ENCODE peak calls at places on chromosomes 16 and 17, in four cellular contexts. One of them, this sample, is unnamed.

GRCh38 chr16:67805718-67806427 is 487 bp downstream of the RANBP10 start:
- DNase-seq in ovary: peak; percentile 39
- DNase-seq in left ventricle myocardium inferior: no peak
- DNase-seq in pancreas: peak; percentile 60
- DNase-seq in this sample: no peak

GRCh38 chr16:63323722-63324121 is 1287.5 kb upstream of the CDH8 start:
- DNase-seq in left ventricle myocardium inferior: no peak
- DNase-seq in pancreas: no peak
- DNase-seq in ovary: no peak
- DNase-seq in this sample: no peak

GRCh38 chr17:73324711-73325526 is 13.1 kb upstream of the CDC42EP4 start:
- DNase-seq in left ventricle myocardium inferior: no peak
- DNase-seq in ovary: no peak
- DNase-seq in pancreas: no peak
- DNase-seq in this sample: no peak

GRCh38 chr16:69741951-69742904 is 12.5 kb downstream of the NOB1 start:
- DNase-seq in ovary: peak; percentile 86
- DNase-seq in left ventricle myocardium inferior: peak; percentile 83
- DNase-seq in pancreas: peak; percentile 72
- DNase-seq in this sample: peak; percentile 83

GRCh38 chr17:43809121-43809520 is 23.8 kb downstream of the MPP3 start:
- DNase-seq in ovary: no peak
- DNase-seq in left ventricle myocardium inferior: no peak
- DNase-seq in pancreas: no peak
- DNase-seq in this sample: no peak

GRCh38 chr16:61128545-61129323 is 907.5 kb downstream of the CDH8 start:
- DNase-seq in left ventricle myocardium inferior: no peak
- DNase-seq in pancreas: peak; percentile 14
- DNase-seq in ovary: no peak
- DNase-seq in this sample: no peak

GRCh38 chr16:24070851-24071250 is 185.3 kb upstream of the CACNG3 start:
- DNase-seq in ovary: no peak
- DNase-seq in pancreas: no peak
- DNase-seq in left ventricle myocardium inferior: no peak
- DNase-seq in this sample: peak; percentile 28

GRCh38 chr17:8300629-8301242 is 5.5 kb upstream of the SLC25A35 start:
- DNase-seq in pancreas: peak; percentile 62
- DNase-seq in left ventricle myocardium inferior: peak; percentile 39
- DNase-seq in ovary: peak; percentile 58
- DNase-seq in this sample: peak; percentile 66

GRCh38 chr16:87471278-87472141 is 21.3 kb downstream of the ZCCHC14 start:
- DNase-seq in pancreas: no peak
- DNase-seq in left ventricle myocardium inferior: no peak
- DNase-seq in ovary: no peak
- DNase-seq in this sample: no peak

GRCh38 chr17:48045270-48046001 is 2.7 kb upstream of the NFE2L1 start:
- DNase-seq in pancreas: peak; percentile 42
- DNase-seq in ovary: no peak
- DNase-seq in left ventricle myocardium inferior: no peak
- DNase-seq in this sample: no peak

GRCh38 chr16:57823836-57824235 is 21.5 kb upstream of the KIFC3 start:
- DNase-seq in pancreas: no peak
- DNase-seq in ovary: no peak
- DNase-seq in left ventricle myocardium inferior: no peak
- DNase-seq in this sample: no peak

GRCh38 chr16:16018705-16019104 is 69.3 kb downstream of the ABCC1 start:
- DNase-seq in left ventricle myocardium inferior: no peak
- DNase-seq in pancreas: no peak
- DNase-seq in ovary: no peak
- DNase-seq in this sample: no peak

GRCh38 chr17:1941241-1942065 is 83.7 kb downstream of the RTN4RL1 start:
- DNase-seq in left ventricle myocardium inferior: no peak
- DNase-seq in pancreas: no peak
- DNase-seq in ovary: no peak
- DNase-seq in this sample: no peak

GRCh38 chr17:74280093-74280513 is 6.1 kb downstream of the DNAI2 start:
- DNase-seq in left ventricle myocardium inferior: peak; percentile 42
- DNase-seq in pancreas: no peak
- DNase-seq in ovary: no peak
- DNase-seq in this sample: no peak

GRCh38 chr17:9913476-9913875 is 8.4 kb upstream of the RCVRN start:
- DNase-seq in pancreas: no peak
- DNase-seq in ovary: no peak
- DNase-seq in left ventricle myocardium inferior: no peak
- DNase-seq in this sample: no peak

GRCh38 chr17:83067071-83067717 is 12.2 kb upstream of the METRNL start:
- DNase-seq in pancreas: peak; percentile 37
- DNase-seq in ovary: peak; percentile 18
- DNase-seq in left ventricle myocardium inferior: peak; percentile 12
- DNase-seq in this sample: no peak

GRCh38 chr17:64747938-64748540 is 85.9 kb upstream of the SMURF2 start:
- DNase-seq in pancreas: no peak
- DNase-seq in ovary: no peak
- DNase-seq in left ventricle myocardium inferior: no peak
- DNase-seq in this sample: no peak

GRCh38 chr16:17939723-17940122 is 396.8 kb downstream of the NPIPA8 start:
- DNase-seq in left ventricle myocardium inferior: no peak
- DNase-seq in ovary: no peak
- DNase-seq in pancreas: no peak
- DNase-seq in this sample: no peak

GRCh38 chr16:71885261-71885650 is 1.3 kb upstream of the ZNF821 start:
- DNase-seq in pancreas: no peak
- DNase-seq in left ventricle myocardium inferior: no peak
- DNase-seq in ovary: no peak
- DNase-seq in this sample: no peak

GRCh38 chr16:89350701-89351380 is 133.3 kb downstream of the ZNF778 start:
- DNase-seq in left ventricle myocardium inferior: no peak
- DNase-seq in pancreas: no peak
- DNase-seq in ovary: no peak
- DNase-seq in this sample: no peak

GRCh38 chr17:32558997-32559650 is 72.3 kb downstream of the CDK5R1 start:
- DNase-seq in pancreas: no peak
- DNase-seq in ovary: no peak
- DNase-seq in left ventricle myocardium inferior: no peak
- DNase-seq in this sample: no peak

GRCh38 chr17:68567581-68567980 is 33.6 kb downstream of the FAM20A start:
- DNase-seq in ovary: no peak
- DNase-seq in pancreas: no peak
- DNase-seq in left ventricle myocardium inferior: no peak
- DNase-seq in this sample: no peak

GRCh38 chr17:68565656-68566055 is 35.5 kb downstream of the FAM20A start:
- DNase-seq in ovary: no peak
- DNase-seq in pancreas: no peak
- DNase-seq in left ventricle myocardium inferior: no peak
- DNase-seq in this sample: no peak

GRCh38 chr17:68566145-68566738 is 34.9 kb downstream of the FAM20A start:
- DNase-seq in pancreas: no peak
- DNase-seq in ovary: no peak
- DNase-seq in left ventricle myocardium inferior: no peak
- DNase-seq in this sample: no peak

GRCh38 chr17:68568581-68568980 is 32.6 kb downstream of the FAM20A start:
- DNase-seq in left ventricle myocardium inferior: no peak
- DNase-seq in ovary: no peak
- DNase-seq in pancreas: no peak
- DNase-seq in this sample: no peak

GRCh38 chr17:68567035-68567434 is 34.1 kb downstream of the FAM20A start:
- DNase-seq in ovary: no peak
- DNase-seq in left ventricle myocardium inferior: no peak
- DNase-seq in pancreas: no peak
- DNase-seq in this sample: no peak
- H3K4me1 ChIP-seq in ovary: peaks cover 3% of the 10 kb centered on the region
- H3K4me1 ChIP-seq in left ventricle myocardium inferior: peaks cover 8% of the 10 kb centered on the region
- H3K4me1 ChIP-seq in pancreas: no peaks in the 10 kb centered on the region
- H3K4me1 ChIP-seq in this sample: no peaks in the 10 kb centered on the region

DNA sequence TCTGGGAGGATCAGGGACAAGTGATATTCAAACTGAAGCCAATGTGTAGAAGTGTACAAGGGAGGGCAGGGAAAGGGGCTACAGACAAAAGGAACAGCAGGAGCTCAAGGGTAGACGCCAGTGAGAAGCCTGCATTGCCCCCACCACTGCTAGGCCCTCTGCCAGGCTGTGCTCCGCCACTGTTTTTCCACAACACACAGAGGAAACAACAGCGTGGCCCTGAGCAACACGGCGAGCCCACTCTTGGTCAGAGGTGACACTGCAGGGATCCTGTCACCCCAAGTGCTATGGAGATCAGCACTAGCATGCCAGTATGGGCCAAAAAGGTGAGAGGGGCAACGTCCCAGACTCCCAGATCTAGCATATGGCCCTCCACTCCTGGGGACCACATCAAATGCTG is 23.4 kb downstream of the MYO18A start:
- DNase-seq in pancreas: no peak
- DNase-seq in ovary: no peak
- DNase-seq in left ventricle myocardium inferior: no peak
- DNase-seq in this sample: no peak
- H3K4me1 ChIP-seq in pancreas: peaks cover 65% of the 10 kb centered on the region
- H3K4me1 ChIP-seq in ovary: peaks cover 44% of the 10 kb centered on the region
- H3K4me1 ChIP-seq in left ventricle myocardium inferior: peaks cover 67% of the 10 kb centered on the region
- H3K4me1 ChIP-seq in this sample: no peaks in the 10 kb centered on the region

DNA sequence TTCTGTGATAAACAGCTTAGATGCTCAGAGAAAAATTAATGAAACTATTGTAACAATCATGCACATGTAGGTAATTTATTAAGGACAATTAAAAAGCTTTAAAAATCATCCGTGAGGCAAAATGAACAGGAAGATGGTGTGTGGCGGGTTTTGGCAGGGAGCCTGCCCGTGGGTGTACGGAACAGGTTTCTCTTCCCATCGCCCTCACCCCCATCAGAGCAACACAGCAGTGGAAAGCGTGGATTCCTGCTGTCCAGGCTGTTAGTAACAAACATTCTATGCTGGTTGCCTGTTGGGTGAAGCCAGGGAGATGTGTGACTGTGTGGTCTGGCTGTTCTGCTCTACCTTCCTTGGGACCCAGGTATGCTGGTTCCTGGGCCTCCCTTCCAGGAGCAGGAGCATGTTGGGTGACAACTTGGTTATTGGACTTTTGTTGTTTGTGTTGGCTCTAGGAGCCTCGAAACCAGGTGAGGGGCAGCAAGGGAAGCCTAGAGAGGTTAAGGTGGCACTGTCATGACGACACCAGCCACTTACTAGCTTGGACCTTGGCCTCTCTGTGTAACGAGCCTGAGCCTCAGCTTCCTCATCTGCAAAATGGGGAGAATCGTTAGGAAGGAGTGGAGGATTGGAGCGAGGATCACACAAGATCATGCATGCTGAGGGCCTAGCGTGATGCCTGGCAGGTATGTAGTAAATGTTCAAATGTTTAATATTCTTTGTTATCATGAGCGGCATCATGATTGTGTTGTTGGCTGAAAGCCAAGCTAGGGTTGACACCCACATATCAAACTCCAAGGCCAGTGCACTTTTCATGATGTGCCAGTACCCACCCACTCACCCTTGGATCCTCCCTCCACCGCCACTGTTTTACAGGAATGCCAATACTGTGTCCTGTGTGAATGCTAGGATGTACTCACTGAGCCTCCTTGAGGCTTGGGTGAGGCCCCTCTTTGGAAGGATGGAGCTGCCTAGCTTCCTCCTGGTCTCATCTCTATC is 192.3 kb downstream of the MSI2 start:
- DNase-seq in left ventricle myocardium inferior: no peak
- DNase-seq in ovary: no peak
- DNase-seq in pancreas: no peak
- DNase-seq in this sample: no peak
- H3K4me1 ChIP-seq in left ventricle myocardium inferior: peaks cover 40% of the 10 kb centered on the region
- H3K4me1 ChIP-seq in ovary: peaks cover 8% of the 10 kb centered on the region
- H3K4me1 ChIP-seq in pancreas: no peaks in the 10 kb centered on the region
- H3K4me1 ChIP-seq in this sample: peaks cover 35% of the 10 kb centered on the region

GRCh38 chr16:82638095-82638798 is 11.5 kb downstream of the CDH13 start:
- DNase-seq in pancreas: no peak
- DNase-seq in left ventricle myocardium inferior: no peak
- DNase-seq in ovary: no peak
- DNase-seq in this sample: no peak

GRCh38 chr16:82633964-82634600 is 7.3 kb downstream of the CDH13 start:
- DNase-seq in ovary: no peak
- DNase-seq in left ventricle myocardium inferior: no peak
- DNase-seq in pancreas: no peak
- DNase-seq in this sample: no peak

GRCh38 chr16:82636958-82637357 is 10.2 kb downstream of the CDH13 start:
- DNase-seq in left ventricle myocardium inferior: no peak
- DNase-seq in ovary: no peak
- DNase-seq in pancreas: no peak
- DNase-seq in this sample: no peak

GRCh38 chr16:82634955-82635610 is 8.3 kb downstream of the CDH13 start:
- DNase-seq in ovary: no peak
- DNase-seq in left ventricle myocardium inferior: no peak
- DNase-seq in pancreas: no peak
- DNase-seq in this sample: no peak

GRCh38 chr16:82636485-82636884 is 9.7 kb downstream of the CDH13 start:
- DNase-seq in left ventricle myocardium inferior: no peak
- DNase-seq in ovary: no peak
- DNase-seq in pancreas: no peak
- DNase-seq in this sample: no peak
- H3K4me1 ChIP-seq in left ventricle myocardium inferior: peaks cover 97% of the 10 kb centered on the region
- H3K4me1 ChIP-seq in ovary: no peaks in the 10 kb centered on the region
- H3K4me1 ChIP-seq in pancreas: no peaks in the 10 kb centered on the region
- H3K4me1 ChIP-seq in this sample: no peaks in the 10 kb centered on the region

GRCh38 chr17:57662644-57663308 is 82.3 kb downstream of the CCDC182 start:
- DNase-seq in ovary: peak; percentile 92
- DNase-seq in pancreas: peak; percentile 95
- DNase-seq in left ventricle myocardium inferior: peak; percentile 96
- DNase-seq in this sample: peak; percentile 99
- H3K4me1 ChIP-seq in ovary: peaks cover 21% of the 10 kb centered on the region
- H3K4me1 ChIP-seq in pancreas: peaks cover 8% of the 10 kb centered on the region
- H3K4me1 ChIP-seq in left ventricle myocardium inferior: peaks cover 46% of the 10 kb centered on the region
- H3K4me1 ChIP-seq in this sample: peaks cover 24% of the 10 kb centered on the region

GRCh38 chr17:80705988-80706387 is 161.3 kb downstream of the RPTOR start:
- DNase-seq in ovary: no peak
- DNase-seq in pancreas: no peak
- DNase-seq in left ventricle myocardium inferior: no peak
- DNase-seq in this sample: no peak
- H3K4me1 ChIP-seq in ovary: no peaks in the 10 kb centered on the region
- H3K4me1 ChIP-seq in pancreas: no peaks in the 10 kb centered on the region
- H3K4me1 ChIP-seq in left ventricle myocardium inferior: no peaks in the 10 kb centered on the region
- H3K4me1 ChIP-seq in this sample: no peaks in the 10 kb centered on the region